ENCODE peak calls at places on chromosomes 1 and 21, in seven cellular contexts. One of them, this sample, is unnamed.

GRCh38 chr1:212951058-212951923 is 950 bp downstream of the VASH2 start:
- DNase-seq in upper lobe of left lung: no peak
- DNase-seq in MCF 10A: no peak
- DNase-seq in type B pancreatic cell: no peak
- DNase-seq in progenitor cell of endocrine pancreas: peak; percentile 11
- DNase-seq in A549: no peak
- DNase-seq in fibroblast of lung: peak; percentile 13
- DNase-seq in this sample: no peak

GRCh38 chr21:38322551-38322950 is 65.8 kb downstream of the KCNJ15 start:
- DNase-seq in upper lobe of left lung: no peak
- DNase-seq in fibroblast of lung: peak; percentile 51
- DNase-seq in progenitor cell of endocrine pancreas: no peak
- DNase-seq in type B pancreatic cell: no peak
- DNase-seq in A549: no peak
- DNase-seq in MCF 10A: no peak
- DNase-seq in this sample: no peak

GRCh38 chr1:40745180-40745579 is 38.4 kb upstream of the KCNQ4 start:
- DNase-seq in type B pancreatic cell: no peak
- DNase-seq in progenitor cell of endocrine pancreas: no peak
- DNase-seq in MCF 10A: no peak
- DNase-seq in upper lobe of left lung: no peak
- DNase-seq in fibroblast of lung: peak; percentile 41
- DNase-seq in A549: no peak
- DNase-seq in this sample: no peak

GRCh38 chr1:182671779-182672486 is 12.5 kb downstream of the RGS8 start:
- DNase-seq in A549: no peak
- DNase-seq in MCF 10A: no peak
- DNase-seq in type B pancreatic cell: no peak
- DNase-seq in fibroblast of lung: no peak
- DNase-seq in progenitor cell of endocrine pancreas: no peak
- DNase-seq in upper lobe of left lung: no peak
- DNase-seq in this sample: no peak

GRCh38 chr1:212179394-212180076 is 105.7 kb upstream of the PPP2R5A start:
- DNase-seq in MCF 10A: peak; percentile 96
- DNase-seq in fibroblast of lung: peak; percentile 95
- DNase-seq in type B pancreatic cell: no peak
- DNase-seq in A549: peak; percentile 40
- DNase-seq in upper lobe of left lung: no peak
- DNase-seq in progenitor cell of endocrine pancreas: no peak
- DNase-seq in this sample: no peak

GRCh38 chr1:85555867-85556577 is 24.5 kb upstream of the CCN1 start:
- DNase-seq in A549: no peak
- DNase-seq in progenitor cell of endocrine pancreas: no peak
- DNase-seq in MCF 10A: peak; percentile 91
- DNase-seq in type B pancreatic cell: no peak
- DNase-seq in fibroblast of lung: peak; percentile 77
- DNase-seq in upper lobe of left lung: no peak
- DNase-seq in this sample: no peak

GRCh38 chr1:64531057-64531456 is 61.1 kb downstream of the CACHD1 start:
- DNase-seq in type B pancreatic cell: no peak
- DNase-seq in upper lobe of left lung: no peak
- DNase-seq in progenitor cell of endocrine pancreas: no peak
- DNase-seq in A549: no peak
- DNase-seq in MCF 10A: no peak
- DNase-seq in fibroblast of lung: no peak
- DNase-seq in this sample: no peak

GRCh38 chr21:43933146-43933673 is 68.2 kb downstream of the AGPAT3 start:
- DNase-seq in MCF 10A: no peak
- DNase-seq in upper lobe of left lung: no peak
- DNase-seq in A549: no peak
- DNase-seq in fibroblast of lung: no peak
- DNase-seq in type B pancreatic cell: no peak
- DNase-seq in progenitor cell of endocrine pancreas: no peak
- DNase-seq in this sample: no peak

GRCh38 chr1:35069746-35070145 is 9.4 kb upstream of the ZMYM1 start:
- DNase-seq in progenitor cell of endocrine pancreas: no peak
- DNase-seq in type B pancreatic cell: no peak
- DNase-seq in upper lobe of left lung: no peak
- DNase-seq in A549: no peak
- DNase-seq in MCF 10A: no peak
- DNase-seq in fibroblast of lung: no peak
- DNase-seq in this sample: no peak

GRCh38 chr1:2041305-2041704 is 8.9 kb upstream of the PRKCZ start:
- DNase-seq in upper lobe of left lung: no peak
- DNase-seq in A549: no peak
- DNase-seq in MCF 10A: no peak
- DNase-seq in progenitor cell of endocrine pancreas: no peak
- DNase-seq in type B pancreatic cell: no peak
- DNase-seq in fibroblast of lung: no peak
- DNase-seq in this sample: no peak

GRCh38 chr1:178196631-178197030 is 102.7 kb downstream of the RASAL2 start:
- DNase-seq in fibroblast of lung: peak; percentile 30
- DNase-seq in A549: no peak
- DNase-seq in upper lobe of left lung: no peak
- DNase-seq in progenitor cell of endocrine pancreas: no peak
- DNase-seq in MCF 10A: no peak
- DNase-seq in type B pancreatic cell: no peak
- DNase-seq in this sample: no peak

GRCh38 chr1:21764615-21765423 is 18.1 kb downstream of the USP48 start:
- DNase-seq in upper lobe of left lung: peak; percentile 76
- DNase-seq in type B pancreatic cell: no peak
- DNase-seq in fibroblast of lung: peak; percentile 93
- DNase-seq in MCF 10A: peak; percentile 96
- DNase-seq in A549: peak; percentile 77
- DNase-seq in progenitor cell of endocrine pancreas: no peak
- DNase-seq in this sample: peak; percentile 51

GRCh38 chr1:96978431-96978830 is 256.8 kb downstream of the PTBP2 start:
- DNase-seq in MCF 10A: no peak
- DNase-seq in fibroblast of lung: no peak
- DNase-seq in type B pancreatic cell: no peak
- DNase-seq in progenitor cell of endocrine pancreas: no peak
- DNase-seq in upper lobe of left lung: no peak
- DNase-seq in A549: no peak
- DNase-seq in this sample: no peak

GRCh38 chr1:27153549-27153886 is 1.4 kb downstream of the SLC9A1 start:
- DNase-seq in A549: no peak
- DNase-seq in fibroblast of lung: no peak
- DNase-seq in type B pancreatic cell: no peak
- DNase-seq in progenitor cell of endocrine pancreas: no peak
- DNase-seq in MCF 10A: no peak
- DNase-seq in upper lobe of left lung: no peak
- DNase-seq in this sample: no peak

GRCh38 chr1:8377382-8377928 is 59.5 kb downstream of the SLC45A1 start:
- DNase-seq in type B pancreatic cell: no peak
- DNase-seq in A549: no peak
- DNase-seq in upper lobe of left lung: no peak
- DNase-seq in MCF 10A: no peak
- DNase-seq in progenitor cell of endocrine pancreas: no peak
- DNase-seq in fibroblast of lung: no peak
- DNase-seq in this sample: no peak

GRCh38 chr1:151970128-151970527 is 23.5 kb downstream of the S100A10 start:
- DNase-seq in progenitor cell of endocrine pancreas: no peak
- DNase-seq in type B pancreatic cell: no peak
- DNase-seq in upper lobe of left lung: no peak
- DNase-seq in MCF 10A: no peak
- DNase-seq in A549: no peak
- DNase-seq in fibroblast of lung: no peak
- DNase-seq in this sample: no peak
- TF ChIP-seq CTCF in progenitor cell of endocrine pancreas: no peak
- TF ChIP-seq CTCF in type B pancreatic cell: no peak
- TF ChIP-seq CTCF in upper lobe of left lung: no peak
- TF ChIP-seq CTCF in MCF 10A: no peak
- TF ChIP-seq CTCF in A549: no peak
- TF ChIP-seq CTCF in fibroblast of lung: no peak
- TF ChIP-seq CTCF in this sample: no peak

GRCh38 chr1:47906466-47907191 is 90.6 kb downstream of the TRABD2B start:
- DNase-seq in fibroblast of lung: no peak
- DNase-seq in A549: no peak
- DNase-seq in MCF 10A: no peak
- DNase-seq in upper lobe of left lung: no peak
- DNase-seq in progenitor cell of endocrine pancreas: no peak
- DNase-seq in type B pancreatic cell: no peak
- DNase-seq in this sample: no peak

GRCh38 chr1:47906009-47906432 is 91.2 kb downstream of the TRABD2B start:
- DNase-seq in fibroblast of lung: no peak
- DNase-seq in type B pancreatic cell: no peak
- DNase-seq in upper lobe of left lung: peak; percentile 83
- DNase-seq in MCF 10A: peak; percentile 77
- DNase-seq in A549: peak; percentile 5
- DNase-seq in progenitor cell of endocrine pancreas: no peak
- DNase-seq in this sample: no peak

GRCh38 chr1:47908258-47908657 is 88.9 kb downstream of the TRABD2B start:
- DNase-seq in progenitor cell of endocrine pancreas: no peak
- DNase-seq in MCF 10A: no peak
- DNase-seq in fibroblast of lung: no peak
- DNase-seq in type B pancreatic cell: no peak
- DNase-seq in upper lobe of left lung: no peak
- DNase-seq in A549: no peak
- DNase-seq in this sample: no peak

GRCh38 chr1:47903723-47904122 is 93.5 kb downstream of the TRABD2B start:
- DNase-seq in type B pancreatic cell: no peak
- DNase-seq in A549: no peak
- DNase-seq in progenitor cell of endocrine pancreas: no peak
- DNase-seq in MCF 10A: no peak
- DNase-seq in fibroblast of lung: no peak
- DNase-seq in upper lobe of left lung: no peak
- DNase-seq in this sample: no peak

DNA sequence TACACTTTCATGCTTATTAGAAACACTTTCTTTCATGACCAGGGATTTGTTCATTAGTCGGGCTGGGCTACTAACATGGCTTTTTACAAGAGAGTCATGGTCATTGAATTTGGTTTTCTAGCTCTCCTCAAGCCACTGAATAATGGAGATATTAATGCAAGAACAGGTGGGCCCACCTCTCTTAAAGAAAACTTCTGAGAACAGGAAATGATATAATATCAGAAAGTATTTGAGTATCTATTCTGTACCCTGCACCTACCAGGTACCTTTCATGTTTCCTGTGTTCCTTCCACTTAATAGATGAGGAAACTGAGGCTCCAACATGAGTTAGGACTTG is 90.0 kb downstream of the TRABD2B start:
- DNase-seq in A549: no peak
- DNase-seq in upper lobe of left lung: no peak
- DNase-seq in type B pancreatic cell: no peak
- DNase-seq in progenitor cell of endocrine pancreas: no peak
- DNase-seq in MCF 10A: no peak
- DNase-seq in fibroblast of lung: no peak
- DNase-seq in this sample: no peak
- TF ChIP-seq CTCF in A549: no peak
- TF ChIP-seq CTCF in upper lobe of left lung: no peak
- TF ChIP-seq CTCF in type B pancreatic cell: no peak
- TF ChIP-seq CTCF in progenitor cell of endocrine pancreas: no peak
- TF ChIP-seq CTCF in MCF 10A: no peak
- TF ChIP-seq CTCF in fibroblast of lung: no peak
- TF ChIP-seq CTCF in this sample: no peak

GRCh38 chr1:143610196-143610595 is 361.6 kb downstream of the FAM72C start:
- DNase-seq in upper lobe of left lung: no peak
- DNase-seq in progenitor cell of endocrine pancreas: no peak
- DNase-seq in type B pancreatic cell: no peak
- DNase-seq in MCF 10A: no peak
- DNase-seq in fibroblast of lung: no peak
- DNase-seq in A549: no peak
- DNase-seq in this sample: no peak

DNA sequence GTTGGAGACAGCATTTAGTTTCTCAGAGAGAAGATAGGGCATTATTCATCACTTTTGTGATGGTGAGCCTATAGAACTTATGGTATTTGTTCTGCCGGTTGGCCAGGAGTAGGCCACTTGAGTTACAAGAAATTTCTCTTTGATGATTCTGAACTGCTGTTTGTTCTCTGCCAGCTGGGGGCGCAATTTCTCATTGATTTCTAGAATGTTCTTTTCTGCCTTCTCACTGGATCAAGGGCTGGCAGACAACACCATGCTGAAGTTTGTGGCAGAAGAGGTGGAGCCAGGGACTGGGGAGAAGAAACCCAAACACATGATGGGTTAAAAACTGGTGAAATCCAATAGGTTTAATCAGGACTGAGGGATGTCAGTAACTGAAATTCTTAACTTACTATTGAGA is 360.6 kb downstream of the FAM72C start:
- DNase-seq in MCF 10A: peak; percentile 37
- DNase-seq in A549: peak; percentile 11
- DNase-seq in type B pancreatic cell: no peak
- DNase-seq in progenitor cell of endocrine pancreas: no peak
- DNase-seq in fibroblast of lung: no peak
- DNase-seq in upper lobe of left lung: no peak
- DNase-seq in this sample: peak; percentile 13
- TF ChIP-seq CTCF in MCF 10A: peak; percentile 16
- TF ChIP-seq CTCF in A549: peak; percentile 18
- TF ChIP-seq CTCF in type B pancreatic cell: no peak
- TF ChIP-seq CTCF in progenitor cell of endocrine pancreas: no peak
- TF ChIP-seq CTCF in fibroblast of lung: no peak
- TF ChIP-seq CTCF in upper lobe of left lung: no peak
- TF ChIP-seq CTCF in this sample: no peak

GRCh38 chr1:55869050-55869449 is 653.9 kb upstream of the USP24 start:
- DNase-seq in progenitor cell of endocrine pancreas: no peak
- DNase-seq in A549: no peak
- DNase-seq in MCF 10A: no peak
- DNase-seq in upper lobe of left lung: no peak
- DNase-seq in type B pancreatic cell: no peak
- DNase-seq in fibroblast of lung: peak; percentile 32
- DNase-seq in this sample: no peak

GRCh38 chr1:55867444-55867843 is 652.3 kb upstream of the USP24 start:
- DNase-seq in MCF 10A: no peak
- DNase-seq in type B pancreatic cell: no peak
- DNase-seq in upper lobe of left lung: no peak
- DNase-seq in A549: no peak
- DNase-seq in fibroblast of lung: no peak
- DNase-seq in progenitor cell of endocrine pancreas: no peak
- DNase-seq in this sample: no peak

GRCh38 chr1:55870076-55870475 is 654.9 kb upstream of the USP24 start:
- DNase-seq in type B pancreatic cell: no peak
- DNase-seq in fibroblast of lung: peak; percentile 26
- DNase-seq in MCF 10A: no peak
- DNase-seq in A549: no peak
- DNase-seq in progenitor cell of endocrine pancreas: no peak
- DNase-seq in upper lobe of left lung: no peak
- DNase-seq in this sample: no peak

DNA sequence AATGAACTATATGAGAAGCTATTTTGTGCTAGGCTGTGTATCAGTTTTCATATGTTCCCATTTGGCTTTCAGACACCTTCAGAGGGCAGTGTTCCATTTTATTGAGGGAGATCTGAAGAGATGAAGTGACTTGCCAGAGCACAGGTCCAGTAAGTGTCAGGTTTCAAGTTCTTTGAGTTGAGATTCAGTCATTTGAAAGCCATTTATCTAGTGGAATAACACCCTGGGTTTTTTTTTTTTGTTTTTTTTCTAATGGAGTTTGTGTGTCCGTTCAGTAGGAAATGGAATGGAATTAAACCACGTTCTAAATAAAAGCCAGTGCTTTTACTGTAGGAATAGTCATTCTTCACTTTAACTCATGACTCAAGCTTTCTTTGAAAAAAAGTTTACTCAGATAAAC is 652.9 kb upstream of the USP24 start:
- DNase-seq in fibroblast of lung: peak; percentile 71
- DNase-seq in type B pancreatic cell: no peak
- DNase-seq in MCF 10A: peak; percentile 32
- DNase-seq in upper lobe of left lung: no peak
- DNase-seq in A549: peak; percentile 7
- DNase-seq in progenitor cell of endocrine pancreas: no peak
- DNase-seq in this sample: no peak
- TF ChIP-seq CTCF in fibroblast of lung: no peak
- TF ChIP-seq CTCF in type B pancreatic cell: no peak
- TF ChIP-seq CTCF in MCF 10A: no peak
- TF ChIP-seq CTCF in upper lobe of left lung: no peak
- TF ChIP-seq CTCF in A549: no peak
- TF ChIP-seq CTCF in progenitor cell of endocrine pancreas: peak; percentile 17
- TF ChIP-seq CTCF in this sample: no peak

This sample was measured in activated CD8-positive, alpha-beta T cell treated with anti-CD3 and anti-CD28 coated beads for 36 hours.